ENCODE peak calls at places on chromosomes 1 and 21, in four cellular contexts. C, Q, M and I are unnamed samples.

GRCh38 chr1:202622388-202622787 is 87.9 kb downstream of the SYT2 start:
- DNase-seq in C (no peak), Q (no peak), M (no peak), I (no peak)

GRCh38 chr1:182680901-182681300 is 3.5 kb downstream of the RGS8 start:
- DNase-seq in C (no peak), Q (no peak), M (no peak), I (no peak)

GRCh38 chr1:25799758-25800537 is at the start of gene SELENON:
- DNase-seq in C (peak; percentile 78), Q (peak; percentile 28), M (peak; percentile 49), I (peak; percentile 80)

GRCh38 chr1:168469690-168470089 is 74.1 kb downstream of the XCL2 start:
- DNase-seq in C (no peak), Q (peak; percentile 40), M (peak; percentile 70), I (no peak)

GRCh38 chr1:108852141-108852540 is 4.8 kb downstream of the AKNAD1 start:
- DNase-seq in C (no peak), Q (no peak), M (no peak), I (no peak)

GRCh38 chr21:33899199-33899598 is 16.4 kb downstream of the ATP5PO start:
- DNase-seq in C (no peak), Q (peak; percentile 48), M (no peak), I (no peak)

GRCh38 chr1:216111842-216112241 is 311.4 kb downstream of the USH2A start:
- DNase-seq in C (no peak), Q (peak; percentile 7), M (no peak), I (no peak)

GRCh38 chr1:210292276-210292851 is 36.3 kb upstream of the HHAT start:
- DNase-seq in C (peak; percentile 45), Q (no peak), M (peak; percentile 66), I (peak; percentile 88)

GRCh38 chr1:23004112-23004511 is 11.5 kb downstream of the TEX46 start:
- DNase-seq in C (no peak), Q (no peak), M (no peak), I (no peak)

GRCh38 chr1:247281001-247281574 is 25.2 kb downstream of the VN1R5 start:
- DNase-seq in C (no peak), Q (peak; percentile 21), M (peak; percentile 5), I (no peak)

GRCh38 chr21:38875694-38876492 is 70.2 kb downstream of the ETS2 start:
- DNase-seq in C (no peak), Q (peak; percentile 57), M (no peak), I (no peak)